ENCODE peak calls at places on chromosomes 1 and 21, in four cellular contexts. Y is IMR-90, B is MM.1S, M is fibroblast of lung. X is an unnamed sample.

GRCh38 chr1:55490556-55490955 is 275.4 kb upstream of the USP24 start:
- DNase-seq in B (no peak), M (peak; percentile 53), Y (peak; percentile 76), X (peak; percentile 37)

GRCh38 chr1:59481915-59482505 is 185.1 kb downstream of the FGGY start:
- DNase-seq in Y (peak; percentile 75), B (no peak), M (peak; percentile 53), X (peak; percentile 42)

GRCh38 chr1:248009681-248010080 is 3.8 kb upstream of the OR2L5 start:
- DNase-seq in Y (no peak), M (no peak), B (no peak), X (peak; percentile 5)

GRCh38 chr1:209869242-209870149 is 41.7 kb downstream of the UTP25 start:
- DNase-seq in B (no peak), Y (no peak), M (peak; percentile 67), X (peak; percentile 31)

GRCh38 chr1:229411434-229412055 is 22.3 kb downstream of the ACTA1 start:
- DNase-seq in M (no peak), B (no peak), Y (no peak), X (no peak)

GRCh38 chr1:157472302-157472701 is 80.0 kb downstream of the FCRL5 start:
- DNase-seq in Y (no peak), M (no peak), B (no peak), X (no peak)

GRCh38 chr1:23673086-23673813 is 18.4 kb upstream of the RPL11 start:
- DNase-seq in B (peak; percentile 38), M (peak; percentile 62), Y (peak; percentile 69), X (peak; percentile 66)

GRCh38 chr1:69139007-69139406 is 428.7 kb upstream of the LRRC7 start:
- DNase-seq in M (no peak), B (no peak), Y (no peak), X (no peak)

GRCh38 chr1:153565529-153566374 is at the start of gene S100A2:
- DNase-seq in Y (peak; percentile 97), M (peak; percentile 91), B (no peak), X (peak; percentile 98)

GRCh38 chr1:236000781-236001180 is 64.1 kb downstream of the NID1 start:
- DNase-seq in M (no peak), Y (no peak), B (no peak), X (no peak)

GRCh38 chr1:92430030-92430429 is 56.7 kb downstream of the GFI1 start:
- DNase-seq in Y (no peak), B (no peak), M (no peak), X (no peak)

GRCh38 chr1:60857851-60858250 is 224.5 kb upstream of the NFIA start:
- DNase-seq in M (no peak), Y (no peak), B (no peak), X (no peak)

GRCh38 chr1:108561731-108562326 is 1.9 kb downstream of the EEIG2 start:
- DNase-seq in B (peak; percentile 78), Y (no peak), M (peak; percentile 14), X (peak; percentile 17)

GRCh38 chr1:2981388-2981787 is 39.9 kb upstream of the ACTRT2 start:
- DNase-seq in Y (no peak), M (no peak), B (no peak), X (no peak)

GRCh38 chr1:2980849-2981248 is 40.4 kb upstream of the ACTRT2 start:
- DNase-seq in M (no peak), B (no peak), Y (no peak), X (no peak)

GRCh38 chr1:2982615-2983318 is 38.5 kb upstream of the ACTRT2 start:
- DNase-seq in M (no peak), B (no peak), Y (no peak), X (no peak)

GRCh38 chr1:2983319-2983705 is 38.0 kb upstream of the ACTRT2 start:
- DNase-seq in M (no peak), B (no peak), Y (no peak), X (no peak)

DNA sequence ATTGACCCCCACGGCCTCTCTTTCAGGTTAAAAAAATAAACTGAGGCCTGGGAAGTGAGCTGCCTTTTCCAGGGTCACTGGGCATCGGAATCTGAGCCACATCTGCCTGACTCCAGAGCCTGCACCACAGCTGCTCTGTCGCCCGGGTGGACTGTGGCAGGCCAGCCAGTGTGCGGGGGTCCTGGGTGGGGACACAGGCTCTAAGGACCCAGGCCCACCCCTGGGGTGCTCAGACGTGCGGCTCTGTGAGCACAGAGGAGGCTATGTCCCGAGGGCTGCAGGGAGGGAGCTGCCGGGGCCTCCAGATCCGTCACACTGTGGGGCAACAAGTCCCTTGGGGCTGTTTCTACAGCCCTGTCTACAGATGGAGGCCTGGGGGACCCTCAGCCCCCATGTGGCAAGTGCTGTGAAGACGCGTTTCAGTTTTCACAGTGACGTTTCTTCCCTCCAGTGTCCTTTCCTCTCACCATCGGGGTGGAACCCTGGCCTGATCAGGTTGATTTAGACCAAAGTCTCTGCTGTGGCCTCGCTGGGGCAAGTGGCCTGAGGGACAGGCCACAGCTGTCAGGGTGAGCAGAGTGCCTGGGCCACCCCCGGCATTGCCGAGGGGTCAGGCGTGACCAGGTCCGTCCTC is 39.2 kb upstream of the ACTRT2 start:
- DNase-seq in Y (no peak), M (no peak), B (no peak), X (no peak)
- H3K9me3 ChIP-seq in Y (peaks cover 46% of the 10 kb centered on the region), M (no peaks in the 10 kb centered on the region), B (no peaks in the 10 kb centered on the region), X (no peaks in the 10 kb centered on the region)

DNA sequence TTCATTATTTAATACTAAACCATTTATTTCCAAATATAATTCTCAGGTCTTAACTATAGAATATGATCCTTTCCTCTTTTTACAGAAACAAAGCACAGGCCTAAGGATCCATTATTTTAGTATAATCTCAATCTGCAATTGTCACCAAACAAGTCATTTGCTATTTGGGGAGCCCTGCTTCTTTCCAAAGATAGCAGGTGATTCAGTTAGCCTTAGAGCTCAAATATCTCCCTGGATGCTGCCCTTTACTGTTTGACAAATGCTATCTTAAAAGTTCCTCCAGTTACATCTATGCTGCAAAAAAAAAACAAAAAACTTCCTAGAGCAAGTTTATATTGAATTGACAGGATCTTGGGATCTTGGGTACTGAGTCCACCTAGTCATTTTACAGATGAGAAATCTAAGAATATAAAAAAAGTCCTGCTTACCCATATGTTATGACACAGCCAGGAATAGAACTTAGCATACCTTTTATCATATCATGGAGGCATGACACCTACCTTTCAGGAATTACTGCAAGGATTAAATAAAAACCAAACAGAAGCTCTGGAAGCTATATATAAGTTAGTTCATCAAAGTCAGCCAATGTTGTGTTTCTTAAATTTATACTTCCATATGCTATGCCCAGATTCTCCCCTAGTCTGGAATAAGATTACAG is 9.2 kb downstream of the SERBP1 start:
- DNase-seq in Y (no peak), B (no peak), M (no peak), X (no peak)
- H3K4me1 ChIP-seq in Y (no peaks in the 10 kb centered on the region), B (peaks cover 4% of the 10 kb centered on the region), M (no peaks in the 10 kb centered on the region), X (no peaks in the 10 kb centered on the region)

GRCh38 chr1:40268211-40268610 is 10.2 kb downstream of the ZMPSTE24 start:
- DNase-seq in M (no peak), B (no peak), Y (no peak), X (no peak)
- H3K9ac ChIP-seq in M (peak overlapping the region; percentile 11), B (no peak overlapping the region), Y (no peak overlapping the region), X (peak overlapping the region; percentile 77)

DNA sequence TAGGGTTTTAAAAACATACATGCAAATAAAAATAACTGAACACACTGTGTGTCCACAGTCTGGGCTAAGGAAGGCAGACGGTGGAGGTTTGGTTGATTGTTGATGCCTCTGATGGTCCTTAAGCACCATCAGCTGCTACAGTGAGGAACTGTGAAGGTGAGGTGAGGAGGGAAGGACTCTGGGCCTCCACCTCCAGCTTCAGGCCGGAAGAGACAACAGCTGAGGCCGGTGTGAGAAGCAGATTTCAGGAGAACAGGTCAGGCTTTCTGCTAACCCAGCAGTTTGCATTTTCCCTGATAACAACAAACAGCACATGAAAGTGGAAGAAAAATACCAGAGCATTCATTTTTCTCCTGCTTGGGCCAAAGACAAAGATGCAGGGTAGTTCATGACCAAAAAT is 189.9 kb upstream of the AJAP1 start:
- DNase-seq in M (no peak), Y (no peak), B (no peak), X (no peak)
- H3K9me3 ChIP-seq in M (no peaks in the 10 kb centered on the region), Y (peaks cover 60% of the 10 kb centered on the region), B (no peaks in the 10 kb centered on the region), X (no peaks in the 10 kb centered on the region)

GRCh38 chr1:159917533-159917932 is 7.8 kb downstream of the TAGLN2 start:
- DNase-seq in M (no peak), B (no peak), Y (no peak), X (no peak)
- H3K4me1 ChIP-seq in M (peaks cover 55% of the 10 kb centered on the region), B (peaks cover 19% of the 10 kb centered on the region), Y (peaks cover 39% of the 10 kb centered on the region), X (peaks cover 57% of the 10 kb centered on the region)

GRCh38 chr1:201731142-201731541 is 97.8 kb upstream of the IPO9 start:
- DNase-seq in B (no peak), Y (no peak), M (no peak), X (no peak)

GRCh38 chr1:201732351-201732750 is 96.6 kb upstream of the IPO9 start:
- DNase-seq in Y (peak; percentile 67), M (no peak), B (no peak), X (peak; percentile 68)

GRCh38 chr1:201730611-201731010 is 98.3 kb upstream of the IPO9 start:
- DNase-seq in Y (no peak), B (no peak), M (no peak), X (no peak)

GRCh38 chr1:201728731-201729130 is 100.2 kb upstream of the IPO9 start:
- DNase-seq in B (no peak), Y (no peak), M (no peak), X (no peak)

DNA sequence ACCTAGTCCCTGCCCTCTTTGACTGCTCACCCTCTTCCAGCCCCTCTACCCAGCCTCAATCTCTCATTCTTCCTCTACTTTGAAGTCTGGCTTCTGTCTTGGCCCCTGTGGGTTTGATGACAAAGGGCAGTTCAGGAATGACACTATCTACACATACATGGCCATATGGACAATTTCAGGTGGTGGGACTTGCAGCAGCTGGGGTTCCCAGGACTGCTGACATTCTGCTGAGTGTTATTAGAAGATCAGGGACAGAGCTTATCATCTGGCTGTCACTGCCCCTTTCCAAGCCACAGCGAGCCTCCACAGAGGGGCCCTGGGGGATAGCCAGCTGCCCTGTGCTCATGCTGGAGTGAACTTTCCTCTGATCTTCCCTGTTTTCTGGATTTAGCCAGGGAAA is 97.4 kb upstream of the IPO9 start:
- DNase-seq in B (no peak), M (no peak), Y (no peak), X (no peak)
- H3K9ac ChIP-seq in B (no peak overlapping the region), M (no peak overlapping the region), Y (no peak overlapping the region), X (no peak overlapping the region)

GRCh38 chr1:151704246-151704645 is 12.4 kb downstream of the CELF3 start:
- DNase-seq in B (no peak), Y (no peak), M (no peak), X (no peak)
- H3K9me3 ChIP-seq in B (no peaks in the 10 kb centered on the region), Y (no peaks in the 10 kb centered on the region), M (no peaks in the 10 kb centered on the region), X (no peaks in the 10 kb centered on the region)

GRCh38 chr21:44331650-44332306 is 7.4 kb downstream of the CFAP410 start:
- DNase-seq in M (no peak), B (no peak), Y (peak; percentile 15), X (peak; percentile 47)

GRCh38 chr21:44333701-44334636 is 5.2 kb downstream of the CFAP410 start:
- DNase-seq in Y (no peak), M (no peak), B (no peak), X (no peak)

GRCh38 chr21:44331209-44331608 is 8.0 kb downstream of the CFAP410 start:
- DNase-seq in M (no peak), Y (no peak), B (no peak), X (no peak)

GRCh38 chr21:44332965-44333364 is 6.2 kb downstream of the CFAP410 start:
- DNase-seq in Y (no peak), M (no peak), B (no peak), X (no peak)

DNA sequence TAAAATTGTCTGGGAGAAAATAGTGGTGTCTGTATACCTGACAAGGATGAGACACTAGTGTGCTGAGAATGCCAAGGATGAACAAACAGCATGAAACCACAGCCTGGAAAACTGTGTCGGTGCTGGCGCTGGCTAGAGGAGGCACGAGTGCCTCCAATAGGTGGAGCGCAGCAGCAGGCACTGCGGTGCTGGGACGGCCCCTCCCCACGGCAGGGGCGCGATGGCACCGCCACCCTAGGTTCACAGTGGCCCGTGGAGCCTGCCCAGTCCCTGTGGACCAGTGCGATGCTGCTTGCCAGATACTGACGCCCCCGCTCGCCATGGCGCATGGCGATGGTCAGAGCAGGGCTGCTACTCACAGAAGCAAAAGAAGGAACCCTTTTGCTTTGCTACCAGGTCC is 6.8 kb downstream of the CFAP410 start:
- DNase-seq in M (no peak), Y (no peak), B (no peak), X (no peak)
- H3K4me1 ChIP-seq in M (no peaks in the 10 kb centered on the region), Y (no peaks in the 10 kb centered on the region), B (no peaks in the 10 kb centered on the region), X (no peaks in the 10 kb centered on the region)

X was measured in GM23248.